ENCODE peak calls at places on chromosome 11, in seven cellular contexts. X, Z, L, I, E, V and Q are unnamed samples. For H3K4me1, the result is how much of the 10 kb centered on the place peaks cover.

GRCh38 chr11:116782728-116783127 is 5.1 kb downstream of the ZPR1 start:
- DNase-seq in L (no peak), X (no peak), E (no peak), I (no peak), V (no peak), Z (no peak), Q (no peak)

GRCh38 chr11:68370211-68371111 is 58.1 kb downstream of the LRP5 start:
- DNase-seq in E (no peak), L (no peak), Z (no peak), I (no peak), X (no peak), V (no peak), Q (peak)

GRCh38 chr11:78615724-78616123 is 41.1 kb upstream of the NARS2 start:
- DNase-seq in L (no peak), I (no peak), V (no peak), E (no peak), Z (no peak), X (no peak), Q (no peak)

GRCh38 chr11:1119282-1120146 is 38.2 kb upstream of the MUC5AC start:
- DNase-seq in L (no peak), I (no peak), E (no peak), X (no peak), V (no peak), Z (peak), Q (peak)

GRCh38 chr11:102438311-102439062 is 14.1 kb downstream of the TMEM123 start:
- DNase-seq in E (no peak), Z (no peak), X (no peak), V (no peak), I (no peak), L (peak), Q (no peak)

GRCh38 chr11:91081440-91082088 is 858.7 kb upstream of the CHORDC1 start:
- DNase-seq in X (no peak), Z (no peak), E (no peak), V (no peak), I (peak), L (no peak), Q (peak)

GRCh38 chr11:63537293-63538101 is 889 bp downstream of the PLAAT4 start:
- DNase-seq in I (peak), Z (peak), V (no peak), E (peak), X (no peak), L (no peak), Q (peak)

GRCh38 chr11:8025123-8025522 is 38.0 kb downstream of the EIF3F start:
- DNase-seq in X (no peak), L (no peak), I (no peak), E (no peak), V (peak), Z (no peak), Q (no peak)

GRCh38 chr11:16801288-16801980 is 63.0 kb downstream of the C11orf58 start:
- DNase-seq in V (no peak), X (no peak), I (no peak), L (no peak), Z (no peak), E (no peak), Q (no peak)

GRCh38 chr11:126282742-126283591 is at the start of gene TIRAP:
- DNase-seq in L (peak), Z (peak), E (peak), I (peak), V (peak), X (peak), Q (peak)

GRCh38 chr11:134132808-134133207 is 63.9 kb downstream of the JAM3 start:
- DNase-seq in I (no peak), L (no peak), E (no peak), Z (no peak), V (no peak), X (no peak), Q (no peak)

GRCh38 chr11:77175869-77176539 is 48.0 kb downstream of the MYO7A start:
- DNase-seq in X (no peak), E (no peak), V (no peak), Z (no peak), L (no peak), I (peak), Q (peak)

GRCh38 chr11:107712342-107712741 is 486 bp upstream of the SLN start:
- DNase-seq in V (no peak), Z (no peak), X (no peak), I (no peak), E (no peak), L (no peak), Q (no peak)

GRCh38 chr11:36162909-36163434 is 126.3 kb downstream of the COMMD9 start:
- DNase-seq in V (no peak), X (no peak), I (no peak), L (no peak), Z (no peak), E (no peak), Q (peak)

GRCh38 chr11:69376155-69377028 is 82.4 kb downstream of the MYEOV start:
- DNase-seq in V (peak), I (no peak), X (no peak), L (no peak), Z (no peak), E (peak), Q (no peak)

GRCh38 chr11:17157773-17158172 is 50.0 kb downstream of the PIK3C2A start:
- DNase-seq in V (no peak), Z (no peak), E (no peak), L (no peak), X (no peak), I (no peak), Q (no peak)

GRCh38 chr11:78331711-78332110 is 85.9 kb downstream of the GAB2 start:
- DNase-seq in L (no peak), E (no peak), I (no peak), V (no peak), X (no peak), Z (no peak), Q (no peak)

GRCh38 chr11:10902756-10903155 is 44.9 kb upstream of the ZBED5 start:
- DNase-seq in E (no peak), Z (no peak), V (no peak), I (no peak), L (no peak), X (no peak), Q (no peak)

GRCh38 chr11:8090756-8091155 is 9.7 kb downstream of the TUB start:
- DNase-seq in V (no peak), X (no peak), Z (peak), E (peak), L (peak), I (no peak), Q (no peak)

GRCh38 chr11:129298990-129299389 is 76.7 kb upstream of the BARX2 start:
- DNase-seq in X (no peak), E (no peak), V (no peak), I (no peak), L (no peak), Z (no peak), Q (no peak)

GRCh38 chr11:94638902-94639373 is 71.8 kb downstream of the PIWIL4 start:
- DNase-seq in Z (no peak), L (no peak), E (no peak), V (no peak), I (no peak), X (no peak), Q (no peak)

GRCh38 chr11:70471254-70471653 is 72.9 kb downstream of the CTTN start:
- DNase-seq in E (no peak), X (no peak), V (no peak), I (no peak), L (no peak), Z (no peak), Q (no peak)

GRCh38 chr11:2424811-2425495 is 19.4 kb downstream of the TRPM5 start:
- DNase-seq in X (no peak), L (no peak), Z (no peak), E (no peak), I (no peak), V (no peak), Q (peak)

GRCh38 chr11:116173946-116174911 is 598.6 kb downstream of the BUD13 start:
- DNase-seq in I (no peak), X (no peak), E (no peak), Z (no peak), V (peak), L (no peak), Q (no peak)

GRCh38 chr11:123740787-123741158 is 687 bp downstream of the ZNF202 start:
- DNase-seq in L (no peak), Z (peak), X (no peak), V (peak), E (no peak), I (peak), Q (peak)

GRCh38 chr11:30422389-30422788 is 99.5 kb downstream of the ARL14EP start:
- DNase-seq in Z (peak), L (no peak), I (no peak), E (no peak), V (no peak), X (no peak), Q (no peak)

GRCh38 chr11:77092382-77092781 is 10.3 kb upstream of the OMP start:
- DNase-seq in Z (no peak), E (no peak), X (no peak), L (no peak), I (no peak), V (no peak), Q (no peak)

GRCh38 chr11:126662055-126662790 is 306.7 kb downstream of the ST3GAL4 start:
- DNase-seq in E (no peak), L (no peak), Z (no peak), V (no peak), I (no peak), X (no peak), Q (no peak)

GRCh38 chr11:120608760-120609211 is 97.2 kb downstream of the GRIK4 start:
- DNase-seq in I (no peak), X (no peak), E (no peak), L (no peak), Z (peak), V (peak), Q (no peak)

GRCh38 chr11:34161812-34162506 is 56.5 kb downstream of the NAT10 start:
- DNase-seq in V (no peak), I (no peak), Z (no peak), L (peak), E (no peak), X (peak), Q (no peak)

GRCh38 chr11:94934836-94935235 is 38.5 kb downstream of the CWC15 start:
- DNase-seq in X (no peak), I (no peak), E (no peak), V (no peak), L (no peak), Z (no peak), Q (no peak)

GRCh38 chr11:115505165-115505564 is 950 bp upstream of the CADM1 start:
- DNase-seq in E (peak), Z (peak), I (no peak), X (no peak), V (no peak), L (no peak), Q (no peak)

GRCh38 chr11:108866781-108867180 is 201.9 kb downstream of the DDX10 start:
- DNase-seq in Z (no peak), V (no peak), I (no peak), X (no peak), L (no peak), E (no peak), Q (no peak)

GRCh38 chr11:121257289-121257688 is 35.3 kb upstream of the SC5D start:
- DNase-seq in E (no peak), V (no peak), X (no peak), I (no peak), L (no peak), Z (no peak), Q (no peak)

DNA sequence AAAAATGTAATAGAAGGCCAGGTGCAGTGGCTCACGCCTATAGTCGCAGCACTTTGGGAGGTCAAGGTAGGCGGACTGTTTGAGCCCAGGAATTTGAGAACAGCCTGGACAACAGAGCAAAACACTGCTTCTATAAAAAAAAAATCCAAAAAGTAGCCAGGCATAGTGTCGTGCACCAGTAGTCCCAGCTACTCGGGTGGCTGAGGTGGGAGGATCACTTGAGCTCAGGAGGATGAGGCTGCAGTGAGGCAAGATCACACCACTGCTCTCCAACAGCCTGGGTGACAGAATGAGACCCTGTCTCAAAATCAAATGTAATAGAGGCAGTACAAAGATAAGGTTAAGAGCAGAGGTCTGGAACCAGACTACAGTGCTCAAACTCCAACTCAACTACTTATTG is 59.6 kb downstream of the DENND5A start:
- DNase-seq in I (no peak), E (no peak), X (no peak), V (no peak), L (no peak), Z (no peak), Q (no peak)
- H3K4me1 ChIP-seq in I (under half), E (under half), X (under half), V (under half), L (under half), Z (under half), Q (under half)

GRCh38 chr11:118152552-118153471 is at the start of gene SCN4B:
- DNase-seq in E (peak), V (peak), I (peak), L (no peak), X (no peak), Z (peak), Q (peak)
- H3K4me3 ChIP-seq in E (peak), V (peak), I (peak), L (peak), X (no peak), Z (no peak), Q (peak)

GRCh38 chr11:65422633-65423515 is at the start of gene NEAT1:
- DNase-seq in E (peak), L (peak), V (peak), I (peak), Z (peak), X (peak), Q (peak)

GRCh38 chr11:65423516-65424199 is 1.1 kb downstream of the NEAT1 start:
- DNase-seq in V (peak), I (no peak), Z (peak), E (peak), L (peak), X (peak), Q (no peak)

GRCh38 chr11:65425971-65426838 is 3.6 kb downstream of the NEAT1 start:
- DNase-seq in I (no peak), Z (peak), L (no peak), V (no peak), X (peak), E (no peak), Q (no peak)

GRCh38 chr11:65425105-65425970 is 2.7 kb downstream of the NEAT1 start:
- DNase-seq in V (peak), L (peak), Z (peak), I (no peak), E (no peak), X (peak), Q (peak)

DNA sequence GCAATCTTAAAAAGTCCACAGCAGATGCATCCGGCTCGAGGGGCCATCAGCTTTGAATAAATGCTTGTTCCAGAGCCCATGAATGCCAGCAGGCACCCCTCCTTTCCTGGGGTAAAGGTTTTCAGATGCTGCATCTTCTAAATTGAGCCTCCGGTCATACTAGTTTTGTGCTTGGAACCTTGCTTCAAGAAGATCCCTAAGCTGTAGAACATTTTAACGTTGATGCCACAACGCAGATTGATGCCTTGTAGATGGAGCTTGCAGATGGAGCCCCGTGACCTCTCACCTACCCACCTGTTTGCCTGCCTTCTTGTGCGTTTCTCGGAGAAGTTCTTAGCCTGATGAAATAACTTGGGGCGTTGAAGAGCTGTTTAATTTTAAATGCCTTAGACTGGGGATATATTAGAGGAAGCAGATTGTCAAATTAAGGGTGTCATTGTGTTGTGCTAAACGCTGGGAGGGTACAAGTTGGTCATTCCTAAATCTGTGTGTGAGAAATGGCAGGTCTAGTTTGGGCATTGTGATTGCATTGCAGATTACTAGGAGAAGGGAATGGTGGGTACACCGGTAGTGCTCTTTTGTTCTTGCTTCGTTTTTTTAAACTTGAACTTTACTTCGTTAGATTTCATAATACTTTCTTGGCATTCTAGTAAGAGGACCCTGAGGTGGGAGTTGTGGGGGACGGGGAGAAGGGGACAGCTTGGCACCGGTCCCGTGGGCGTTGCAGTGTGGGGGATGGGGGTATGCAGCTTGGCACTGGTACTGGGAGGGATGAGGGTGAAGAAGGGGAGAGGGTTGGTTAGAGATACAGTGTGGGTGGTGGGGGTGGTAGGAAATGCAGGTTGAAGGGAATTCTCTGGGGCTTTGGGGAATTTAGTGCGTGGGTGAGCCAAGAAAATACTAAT is 1.9 kb downstream of the NEAT1 start:
- DNase-seq in I (peak), E (peak), Z (peak), L (peak), V (peak), X (peak), Q (peak)
- H3K4me1 ChIP-seq in I (under half), E (under half), Z (under half), L (half or more), V (under half), X (half or more), Q (under half)

GRCh38 chr11:117928818-117929567 is at the start of gene TMPRSS13:
- DNase-seq in I (peak), X (no peak), Z (peak), E (no peak), V (peak), L (no peak), Q (no peak)
- H3K4me3 ChIP-seq in I (no peak), X (no peak), Z (no peak), E (no peak), V (no peak), L (no peak), Q (no peak)

GRCh38 chr11:61098778-61099177 is 3.5 kb upstream of the CD5 start:
- DNase-seq in I (no peak), E (no peak), L (no peak), X (no peak), V (no peak), Z (no peak), Q (no peak)
- H3K4me1 ChIP-seq in I (under half), E (under half), L (under half), X (under half), V (under half), Z (under half), Q (under half)

DNA sequence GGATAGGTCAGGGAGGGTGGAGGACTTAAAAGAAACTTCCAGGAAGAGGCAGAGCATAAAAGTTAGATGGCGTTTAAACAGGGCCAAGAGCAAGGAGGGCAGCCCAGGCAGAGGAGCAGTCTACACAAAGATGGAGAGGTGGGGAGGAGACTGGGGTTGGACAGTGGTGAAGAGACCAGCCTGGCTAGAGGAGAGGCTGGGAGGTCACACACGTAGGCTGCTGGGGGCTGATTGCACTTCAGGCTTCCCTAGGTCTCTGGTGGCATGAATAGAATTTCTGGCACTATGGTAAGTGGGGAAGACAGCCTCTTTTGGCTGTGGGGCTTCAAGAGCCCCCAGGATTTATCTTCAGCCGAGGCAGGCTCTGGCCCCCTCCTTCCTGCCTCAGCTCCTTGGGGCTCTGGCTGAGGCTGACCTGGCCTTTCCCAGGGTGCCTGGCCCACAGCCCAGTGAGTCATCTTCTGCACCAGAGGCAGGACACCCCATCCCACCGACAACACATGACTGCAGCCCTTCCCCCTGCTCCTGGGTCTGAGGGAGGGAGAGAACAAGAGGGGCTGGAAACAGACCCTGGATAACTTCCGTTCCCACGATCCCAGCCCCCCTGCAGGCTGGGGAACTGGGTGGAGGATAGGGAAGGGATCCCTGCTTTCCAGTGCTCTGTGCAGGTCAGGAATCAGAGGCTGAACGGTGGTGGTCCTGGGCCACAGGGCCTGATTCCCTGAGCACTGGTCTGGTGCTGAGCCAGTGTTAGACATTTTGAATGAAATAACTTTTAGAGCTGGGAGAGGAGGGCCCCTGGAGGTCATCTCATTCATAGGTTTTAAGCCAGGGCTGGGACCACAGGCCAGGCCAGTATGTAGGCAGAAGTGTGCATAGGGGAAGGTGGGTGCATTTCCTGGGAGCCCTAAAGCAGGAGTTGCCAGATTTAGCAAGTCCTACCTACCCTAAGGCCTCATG is 26.4 kb downstream of the ARHGEF17 start:
- DNase-seq in Z (no peak), V (peak), X (no peak), E (peak), I (peak), L (no peak), Q (peak)
- H3K4me3 ChIP-seq in Z (no peak), V (no peak), X (no peak), E (no peak), I (no peak), L (no peak), Q (no peak)